ENCODE peak calls at places on chromosomes 2 and 18, in nine cellular contexts. L, Y, K, R, A, M, N, V and W are unnamed samples.
A peak's percentile ranks its signal among the peaks of the same experiment; 100 is the strongest.

GRCh38 chr2:59585657-59586056 is 967.8 kb downstream of the BCL11A start:
- DNase-seq in V (no peak), A (no peak), L (no peak), Y (no peak), M (peak; percentile 20), K (no peak), N (no peak), R (no peak), W (no peak)

GRCh38 chr2:25340340-25340886 is 1.3 kb downstream of the DNMT3A start:
- DNase-seq in A (peak; percentile 62), V (no peak), L (peak; percentile 36), R (no peak), K (peak; percentile 78), Y (peak; percentile 62), M (peak; percentile 39), N (peak; percentile 60), W (no peak)

GRCh38 chr2:172211507-172211906 is 108.8 kb upstream of the DLX2 start:
- DNase-seq in Y (no peak), L (no peak), M (no peak), V (no peak), K (no peak), R (no peak), A (no peak), N (no peak), W (no peak)

GRCh38 chr2:181632733-181633401 is 24.0 kb downstream of the CERKL start:
- DNase-seq in M (no peak), N (no peak), K (no peak), L (no peak), A (no peak), R (no peak), V (no peak), Y (peak; percentile 11), W (no peak)

GRCh38 chr2:201996681-201997254 is 36.9 kb upstream of the FZD7 start:
- DNase-seq in A (no peak), L (no peak), V (no peak), Y (no peak), K (no peak), M (no peak), N (no peak), R (no peak), W (no peak)

GRCh38 chr18:40375811-40376210 is 1579.2 kb upstream of the PIK3C3 start:
- DNase-seq in Y (no peak), K (no peak), A (no peak), N (no peak), L (no peak), M (no peak), V (no peak), R (no peak), W (no peak)

GRCh38 chr2:29223851-29224692 is 108.9 kb downstream of the CLIP4 start:
- DNase-seq in A (peak; percentile 66), N (no peak), R (no peak), V (no peak), M (no peak), L (peak; percentile 28), K (peak; percentile 11), Y (no peak), W (peak; percentile 20)

GRCh38 chr2:98899041-98899702 is 36.9 kb downstream of the CRACDL start:
- DNase-seq in A (peak; percentile 63), V (no peak), Y (no peak), R (no peak), L (no peak), N (no peak), M (no peak), K (no peak), W (peak; percentile 13)

GRCh38 chr2:106085441-106085911 is 108.6 kb downstream of the UXS1 start:
- DNase-seq in V (no peak), L (peak; percentile 57), A (no peak), R (peak; percentile 45), N (peak; percentile 40), M (no peak), Y (no peak), K (no peak), W (no peak)

GRCh38 chr2:78262713-78263375 is 740.7 kb upstream of the LRRTM4 start:
- DNase-seq in A (no peak), V (no peak), R (no peak), M (no peak), L (no peak), Y (no peak), K (no peak), N (no peak), W (no peak)

GRCh38 chr2:78263571-78263970 is 741.4 kb upstream of the LRRTM4 start:
- DNase-seq in R (no peak), N (no peak), M (no peak), A (no peak), K (no peak), V (no peak), Y (no peak), L (no peak), W (no peak)

GRCh38 chr2:78264130-78264529 is 742.0 kb upstream of the LRRTM4 start:
- DNase-seq in A (no peak), M (no peak), L (no peak), V (no peak), R (no peak), N (no peak), Y (no peak), K (no peak), W (no peak)

GRCh38 chr2:78260861-78261260 is 738.7 kb upstream of the LRRTM4 start:
- DNase-seq in A (no peak), L (no peak), N (no peak), Y (no peak), R (no peak), K (no peak), V (no peak), M (no peak), W (no peak)

GRCh38 chr2:78261454-78261853 is 739.3 kb upstream of the LRRTM4 start:
- DNase-seq in L (no peak), Y (no peak), V (no peak), N (no peak), A (no peak), K (no peak), M (no peak), R (no peak), W (no peak)
- TF ChIP-seq CTCF in L (no peak), Y (no peak), V (no peak), N (no peak), A (no peak), K (no peak), M (no peak), R (no peak), W (no peak)

DNA sequence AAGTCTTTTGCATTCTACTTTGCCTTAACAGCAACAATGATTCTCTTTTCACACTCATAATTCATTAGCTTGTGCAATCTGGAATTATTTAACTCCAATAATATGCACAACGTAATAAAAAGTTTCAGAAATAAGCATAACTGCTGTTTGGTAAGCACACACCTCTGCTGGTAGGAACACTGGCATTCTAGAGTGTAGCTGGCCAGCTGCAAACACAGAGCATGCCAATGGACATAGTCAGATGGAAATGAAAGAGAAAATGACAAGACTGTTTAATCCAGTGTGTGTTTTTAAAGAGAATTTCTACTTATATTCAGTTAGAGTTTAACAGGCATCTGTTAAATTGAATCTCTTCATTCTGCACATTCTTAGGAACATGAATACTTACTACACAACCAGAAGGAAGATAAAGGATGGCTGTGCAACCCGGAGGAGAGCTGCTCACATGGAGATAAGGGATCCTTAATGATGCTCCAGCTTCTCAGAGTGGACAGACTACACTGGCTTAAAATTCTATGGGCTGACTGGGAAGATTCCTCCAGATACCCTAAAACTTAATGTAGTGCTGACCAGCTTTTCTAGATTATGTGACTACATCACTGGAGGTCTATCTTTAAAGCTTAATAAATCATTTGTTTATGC is 94.6 kb upstream of the CHAC2 start:
- DNase-seq in K (no peak), R (no peak), A (no peak), V (no peak), Y (no peak), N (no peak), L (no peak), M (no peak), W (no peak)
- TF ChIP-seq CTCF in K (no peak), R (no peak), A (no peak), V (no peak), Y (no peak), N (no peak), L (no peak), M (no peak), W (no peak)

GRCh38 chr2:47344890-47345583 is 57.9 kb upstream of the MSH2 start:
- DNase-seq in L (no peak), R (peak; percentile 99), Y (no peak), N (no peak), M (peak; percentile 84), K (peak; percentile 57), V (no peak), A (peak; percentile 86), W (no peak)
- TF ChIP-seq CTCF in L (no peak), R (no peak), Y (no peak), N (no peak), M (peak; percentile 44), K (no peak), V (no peak), A (peak; percentile 31), W (no peak)

DNA sequence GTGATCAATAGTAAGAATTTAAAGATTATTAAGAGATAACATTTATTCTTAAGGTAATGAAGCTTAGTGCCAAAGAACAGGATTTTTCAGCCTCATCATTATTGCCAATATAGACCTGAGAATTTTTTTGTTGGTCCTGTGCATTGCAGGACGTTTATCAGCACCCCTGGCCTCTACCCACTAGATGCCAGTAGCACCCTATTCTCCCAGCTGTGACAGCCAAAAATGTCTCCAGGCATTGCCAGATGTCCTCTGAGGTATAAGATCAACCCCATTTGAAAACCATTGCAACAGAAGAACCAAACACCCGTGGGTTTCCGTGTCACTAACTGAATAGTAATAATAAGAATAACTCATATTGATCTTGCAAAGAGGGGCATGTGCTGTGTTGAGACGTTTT is 700.0 kb upstream of the SOX11 start:
- DNase-seq in K (no peak), L (no peak), V (no peak), Y (no peak), N (no peak), R (no peak), M (no peak), A (no peak), W (no peak)
- TF ChIP-seq CTCF in K (no peak), L (no peak), V (no peak), Y (no peak), N (no peak), R (no peak), M (no peak), A (no peak), W (no peak)

DNA sequence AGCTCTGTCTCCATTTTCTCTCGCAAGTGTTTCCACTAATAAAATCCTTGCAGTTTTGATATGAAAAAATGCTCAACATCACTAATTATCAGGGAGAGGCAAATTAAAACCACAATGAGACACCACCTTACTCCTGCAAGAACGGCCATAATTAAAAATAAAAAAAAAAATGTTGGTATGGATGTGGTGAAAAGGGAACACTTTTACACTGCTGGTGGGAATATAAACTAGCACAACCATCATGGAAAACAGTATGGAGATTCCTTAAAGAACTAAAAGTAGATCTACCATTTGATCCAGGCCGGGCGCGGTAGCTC is 49.8 kb upstream of the GREB1L start:
- DNase-seq in A (no peak), R (no peak), N (no peak), M (no peak), L (no peak), K (no peak), V (no peak), Y (no peak), W (no peak)
- TF ChIP-seq CTCF in A (no peak), R (no peak), N (no peak), M (no peak), L (no peak), K (no peak), V (peak; percentile 7), Y (no peak), W (peak; percentile 34)

DNA sequence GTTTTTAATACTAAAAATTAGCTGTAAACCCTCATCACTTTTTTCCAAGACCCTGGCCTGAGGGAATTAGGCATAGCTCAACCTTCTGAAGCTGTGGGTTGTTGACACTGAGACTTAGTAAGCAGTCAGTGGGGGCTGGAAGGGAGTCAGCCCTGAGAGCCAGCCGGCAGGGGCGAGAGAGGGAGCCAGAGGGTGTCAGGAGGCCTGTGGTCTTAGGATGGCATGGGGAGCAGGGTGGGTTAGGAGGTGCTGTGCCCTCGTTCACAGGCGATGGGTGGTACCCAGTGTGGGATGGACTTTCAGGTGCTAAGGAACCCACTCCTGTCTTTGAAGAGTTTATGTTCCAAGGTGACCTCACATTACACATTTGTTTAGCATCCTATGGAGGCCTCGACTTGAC is 49.3 kb downstream of the IL1RL2 start:
- DNase-seq in V (no peak), K (no peak), Y (no peak), A (no peak), N (no peak), L (no peak), R (no peak), M (no peak), W (no peak)
- TF ChIP-seq CTCF in V (no peak), K (no peak), Y (no peak), A (no peak), N (no peak), L (no peak), R (no peak), M (no peak), W (no peak)